ENCODE peak calls at places on chromosomes 11 and 22, in six cellular contexts. One of them, this sample, is unnamed.

GRCh38 chr11:68071281-68072048 is 32.6 kb downstream of the TCIRG1 start:
- DNase-seq in dorsolateral prefrontal cortex: no peak
- DNase-seq in EL: no peak
- DNase-seq in NCI-H510A treated with DMSO at 0.1 percent for 48 hours: no peak
- DNase-seq in amniotic epithelial cell: no peak
- DNase-seq in activated CD4-positive, CD25-positive, alpha-beta regulatory T cell: no peak
- DNase-seq in this sample: no peak

GRCh38 chr11:60634151-60634550 is 65.3 kb upstream of the MS4A8 start:
- DNase-seq in dorsolateral prefrontal cortex: no peak
- DNase-seq in activated CD4-positive, CD25-positive, alpha-beta regulatory T cell: no peak
- DNase-seq in NCI-H510A treated with DMSO at 0.1 percent for 48 hours: no peak
- DNase-seq in EL: peak; percentile 2
- DNase-seq in amniotic epithelial cell: no peak
- DNase-seq in this sample: no peak

GRCh38 chr11:46631676-46632075 is 14.3 kb downstream of the ATG13 start:
- DNase-seq in EL: no peak
- DNase-seq in NCI-H510A treated with DMSO at 0.1 percent for 48 hours: no peak
- DNase-seq in activated CD4-positive, CD25-positive, alpha-beta regulatory T cell: no peak
- DNase-seq in dorsolateral prefrontal cortex: no peak
- DNase-seq in amniotic epithelial cell: no peak
- DNase-seq in this sample: no peak

GRCh38 chr22:47918276-47918928 is 1156.0 kb downstream of the TBC1D22A start:
- DNase-seq in NCI-H510A treated with DMSO at 0.1 percent for 48 hours: no peak
- DNase-seq in amniotic epithelial cell: no peak
- DNase-seq in activated CD4-positive, CD25-positive, alpha-beta regulatory T cell: no peak
- DNase-seq in EL: no peak
- DNase-seq in dorsolateral prefrontal cortex: no peak
- DNase-seq in this sample: no peak

GRCh38 chr11:60927600-60927999 is 3.3 kb downstream of the TMEM132A start:
- DNase-seq in dorsolateral prefrontal cortex: peak; percentile 41
- DNase-seq in EL: no peak
- DNase-seq in NCI-H510A treated with DMSO at 0.1 percent for 48 hours: no peak
- DNase-seq in activated CD4-positive, CD25-positive, alpha-beta regulatory T cell: no peak
- DNase-seq in amniotic epithelial cell: no peak
- DNase-seq in this sample: no peak

GRCh38 chr11:77203901-77204755 is 76.1 kb downstream of the MYO7A start:
- DNase-seq in activated CD4-positive, CD25-positive, alpha-beta regulatory T cell: no peak
- DNase-seq in amniotic epithelial cell: no peak
- DNase-seq in dorsolateral prefrontal cortex: peak; percentile 41
- DNase-seq in EL: no peak
- DNase-seq in NCI-H510A treated with DMSO at 0.1 percent for 48 hours: no peak
- DNase-seq in this sample: no peak

GRCh38 chr22:35409783-35410662 is 10.1 kb downstream of the MCM5 start:
- DNase-seq in activated CD4-positive, CD25-positive, alpha-beta regulatory T cell: no peak
- DNase-seq in dorsolateral prefrontal cortex: peak; percentile 54
- DNase-seq in amniotic epithelial cell: no peak
- DNase-seq in EL: no peak
- DNase-seq in NCI-H510A treated with DMSO at 0.1 percent for 48 hours: no peak
- DNase-seq in this sample: no peak

GRCh38 chr11:130413383-130414106 is 14.9 kb downstream of the ADAMTS8 start:
- DNase-seq in activated CD4-positive, CD25-positive, alpha-beta regulatory T cell: no peak
- DNase-seq in dorsolateral prefrontal cortex: peak; percentile 78
- DNase-seq in NCI-H510A treated with DMSO at 0.1 percent for 48 hours: no peak
- DNase-seq in amniotic epithelial cell: peak; percentile 73
- DNase-seq in EL: peak; percentile 85
- DNase-seq in this sample: peak; percentile 81

GRCh38 chr22:26295583-26296126 is 126.4 kb downstream of the SEZ6L start:
- DNase-seq in NCI-H510A treated with DMSO at 0.1 percent for 48 hours: no peak
- DNase-seq in EL: no peak
- DNase-seq in amniotic epithelial cell: no peak
- DNase-seq in dorsolateral prefrontal cortex: no peak
- DNase-seq in activated CD4-positive, CD25-positive, alpha-beta regulatory T cell: no peak
- DNase-seq in this sample: no peak

GRCh38 chr22:32059426-32059825 is 16.4 kb downstream of the SLC5A1 start:
- DNase-seq in activated CD4-positive, CD25-positive, alpha-beta regulatory T cell: no peak
- DNase-seq in EL: no peak
- DNase-seq in amniotic epithelial cell: no peak
- DNase-seq in dorsolateral prefrontal cortex: no peak
- DNase-seq in NCI-H510A treated with DMSO at 0.1 percent for 48 hours: no peak
- DNase-seq in this sample: no peak

GRCh38 chr11:126754850-126755426 is 245.6 kb downstream of the KIRREL3 start:
- DNase-seq in amniotic epithelial cell: no peak
- DNase-seq in activated CD4-positive, CD25-positive, alpha-beta regulatory T cell: no peak
- DNase-seq in dorsolateral prefrontal cortex: no peak
- DNase-seq in EL: no peak
- DNase-seq in NCI-H510A treated with DMSO at 0.1 percent for 48 hours: no peak
- DNase-seq in this sample: no peak

GRCh38 chr11:72263363-72263762 is 19.4 kb upstream of the PHOX2A start:
- DNase-seq in NCI-H510A treated with DMSO at 0.1 percent for 48 hours: no peak
- DNase-seq in EL: peak; percentile 58
- DNase-seq in dorsolateral prefrontal cortex: no peak
- DNase-seq in activated CD4-positive, CD25-positive, alpha-beta regulatory T cell: no peak
- DNase-seq in amniotic epithelial cell: peak; percentile 65
- DNase-seq in this sample: peak; percentile 18

GRCh38 chr11:134761361-134761760 is 349.3 kb upstream of the B3GAT1 start:
- DNase-seq in EL: no peak
- DNase-seq in dorsolateral prefrontal cortex: no peak
- DNase-seq in activated CD4-positive, CD25-positive, alpha-beta regulatory T cell: no peak
- DNase-seq in amniotic epithelial cell: no peak
- DNase-seq in NCI-H510A treated with DMSO at 0.1 percent for 48 hours: no peak
- DNase-seq in this sample: no peak

GRCh38 chr22:37086184-37086583 is 23.3 kb downstream of the TMPRSS6 start:
- DNase-seq in dorsolateral prefrontal cortex: no peak
- DNase-seq in EL: no peak
- DNase-seq in NCI-H510A treated with DMSO at 0.1 percent for 48 hours: no peak
- DNase-seq in amniotic epithelial cell: no peak
- DNase-seq in activated CD4-positive, CD25-positive, alpha-beta regulatory T cell: no peak
- DNase-seq in this sample: no peak

This sample was measured in NCI-H226.